ENCODE peak calls at places on chromosomes 3 and 15, in nine cellular contexts. N, B, F, Z, Q, R, X, I and A are unnamed samples.

GRCh38 chr3:188286087-188286513 is 132.1 kb downstream of the LPP start:
- DNase-seq in B (peak), I (peak), R (no peak), N (peak), F (no peak), X (no peak), Z (no peak), Q (no peak), A (peak)

GRCh38 chr3:81554348-81554747 is 207.1 kb downstream of the GBE1 start:
- DNase-seq in X (no peak), Z (no peak), R (no peak), F (no peak), B (no peak), I (peak), Q (no peak), N (peak), A (peak)

GRCh38 chr15:80317389-80318169 is 65.6 kb upstream of the CTXND1 start:
- DNase-seq in X (peak), Q (no peak), Z (no peak), B (no peak), I (peak), N (peak), R (no peak), F (no peak), A (peak)

GRCh38 chr15:31461375-31461774 is 134.7 kb downstream of the KLF13 start:
- DNase-seq in R (no peak), X (no peak), I (no peak), B (no peak), Z (no peak), N (no peak), F (no peak), Q (no peak), A (no peak)

GRCh38 chr3:117477214-117477755 is 767.7 kb downstream of the TUSC7 start:
- DNase-seq in F (no peak), X (no peak), R (no peak), I (no peak), Q (no peak), N (no peak), Z (no peak), B (no peak), A (no peak)

GRCh38 chr15:66169023-66169422 is 84.5 kb downstream of the MEGF11 start:
- DNase-seq in X (no peak), R (no peak), N (no peak), I (no peak), B (no peak), F (no peak), Q (no peak), Z (peak), A (no peak)

GRCh38 chr3:24226402-24226801 is 268.2 kb downstream of the THRB start:
- DNase-seq in Q (no peak), I (no peak), F (no peak), N (no peak), R (no peak), Z (no peak), X (no peak), B (no peak), A (no peak)

GRCh38 chr3:171822707-171823106 is 12.4 kb upstream of the PLD1 start:
- DNase-seq in F (no peak), Z (no peak), X (no peak), N (no peak), Q (no peak), R (no peak), I (no peak), B (no peak), A (no peak)

GRCh38 chr3:47984089-47984759 is 32.0 kb downstream of the MAP4 start:
- DNase-seq in R (no peak), B (no peak), N (peak), I (peak), Q (no peak), X (no peak), Z (no peak), F (peak), A (peak)

GRCh38 chr3:45056608-45057301 is 30.7 kb downstream of the CLEC3B start:
- DNase-seq in F (peak), I (no peak), B (no peak), X (no peak), Q (peak), R (peak), Z (no peak), N (no peak), A (no peak)

GRCh38 chr15:64071931-64072765 is 21.5 kb downstream of the CIAO2A start:
- DNase-seq in X (no peak), R (no peak), I (no peak), B (no peak), N (no peak), F (no peak), Q (no peak), Z (no peak), A (no peak)

GRCh38 chr3:120640231-120640630 is 41.8 kb downstream of the HGD start:
- DNase-seq in Q (no peak), N (no peak), Z (peak), R (no peak), I (no peak), F (no peak), B (no peak), X (no peak), A (no peak)

GRCh38 chr3:192772495-192772894 is 45.2 kb upstream of the FGF12 start:
- DNase-seq in Z (peak), N (peak), R (peak), B (no peak), X (no peak), F (peak), Q (no peak), I (peak), A (peak)

GRCh38 chr3:51617597-51617996 is 53.5 kb upstream of the TEX264 start:
- DNase-seq in Q (peak), B (no peak), R (no peak), X (no peak), Z (no peak), N (no peak), F (no peak), I (no peak), A (no peak)

GRCh38 chr3:137845666-137846065 is 81.6 kb downstream of the SOX14 start:
- DNase-seq in Z (peak), X (no peak), B (no peak), Q (no peak), F (no peak), R (no peak), I (no peak), N (no peak), A (no peak)

GRCh38 chr3:124812291-124813265 is 74.6 kb downstream of the ITGB5 start:
- DNase-seq in F (peak), Z (no peak), R (no peak), I (peak), N (peak), B (peak), Q (peak), X (peak), A (peak)

GRCh38 chr3:119809249-119810017 is 27.5 kb downstream of the NR1I2 start:
- DNase-seq in Q (peak), R (peak), F (no peak), I (no peak), B (no peak), X (no peak), N (no peak), Z (no peak), A (no peak)

GRCh38 chr3:46372492-46373359 is 2.0 kb downstream of the CCR5 start:
- DNase-seq in I (no peak), N (peak), Q (no peak), F (no peak), X (no peak), R (peak), Z (no peak), B (no peak), A (peak)

GRCh38 chr15:66098019-66098363 is 155.6 kb downstream of the MEGF11 start:
- DNase-seq in F (no peak), N (no peak), Q (no peak), X (no peak), I (no peak), Z (no peak), B (no peak), R (no peak), A (no peak)

GRCh38 chr3:128107809-128108208 is 15.8 kb downstream of the RUVBL1 start:
- DNase-seq in X (no peak), R (no peak), F (no peak), Z (no peak), B (no peak), Q (no peak), N (peak), I (peak), A (no peak)

GRCh38 chr3:97264180-97264579 is 449.8 kb downstream of the EPHA6 start:
- DNase-seq in Q (no peak), R (no peak), B (no peak), F (no peak), I (no peak), Z (no peak), N (no peak), X (no peak), A (no peak)

GRCh38 chr3:12483364-12483763 is 916 bp upstream of the TSEN2 start:
- DNase-seq in X (no peak), Z (no peak), Q (no peak), I (peak), R (no peak), N (peak), B (no peak), F (no peak), A (no peak)

GRCh38 chr3:185442031-185442430 is 56.8 kb downstream of the TMEM41A start:
- DNase-seq in R (no peak), I (no peak), X (no peak), Z (no peak), N (no peak), F (no peak), B (no peak), Q (no peak), A (no peak)

GRCh38 chr3:179503640-179504039 is 52.4 kb upstream of the GNB4 start:
- DNase-seq in F (no peak), R (no peak), X (no peak), Q (no peak), N (no peak), B (no peak), Z (no peak), I (no peak), A (no peak)

GRCh38 chr3:136135039-136135802 is 60.9 kb downstream of the MSL2 start:
- DNase-seq in X (peak), B (no peak), N (no peak), Z (no peak), R (no peak), I (no peak), Q (no peak), F (no peak), A (no peak)

GRCh38 chr15:55334997-55335396 is 16.0 kb downstream of the PIGB start:
- DNase-seq in Q (no peak), F (no peak), I (peak), N (peak), R (no peak), B (no peak), Z (no peak), X (no peak), A (peak)

GRCh38 chr3:27653803-27654558 is 68.1 kb downstream of the EOMES start:
- DNase-seq in F (no peak), Z (no peak), Q (no peak), B (no peak), I (no peak), R (peak), N (no peak), X (no peak), A (no peak)

GRCh38 chr15:73851679-73852078 is 21.7 kb upstream of the TBC1D21 start:
- DNase-seq in I (peak), F (no peak), Q (peak), Z (no peak), X (peak), B (no peak), R (peak), N (peak), A (peak)

GRCh38 chr3:54756330-54756731 is 171.5 kb downstream of the LRTM1 start:
- DNase-seq in Q (no peak), R (no peak), X (no peak), F (no peak), I (peak), B (no peak), Z (no peak), N (peak), A (no peak)

GRCh38 chr3:178386880-178387279 is 149.4 kb upstream of the KCNMB2 start:
- DNase-seq in B (no peak), Z (no peak), N (no peak), R (no peak), X (no peak), I (no peak), Q (no peak), F (no peak), A (no peak)

GRCh38 chr3:108035751-108036150 is 55.1 kb downstream of the CD47 start:
- DNase-seq in B (no peak), Z (no peak), I (no peak), N (no peak), R (peak), Q (no peak), F (no peak), X (no peak), A (no peak)

GRCh38 chr3:154050216-154050615 is 71.0 kb upstream of the ARHGEF26 start:
- DNase-seq in Z (no peak), X (no peak), Q (no peak), R (no peak), N (no peak), B (no peak), I (no peak), F (no peak), A (no peak)

GRCh38 chr3:142366434-142366833 is 81.4 kb downstream of the XRN1 start:
- DNase-seq in Q (no peak), Z (no peak), X (peak), N (no peak), F (no peak), R (peak), B (no peak), I (no peak), A (no peak)

GRCh38 chr3:93989241-93989640 is 9.3 kb downstream of the ARL13B start:
- DNase-seq in Q (no peak), X (no peak), B (no peak), Z (no peak), F (no peak), I (peak), N (no peak), R (no peak), A (no peak)

GRCh38 chr3:149384911-149385321 is 7.5 kb upstream of the TM4SF1 start:
- DNase-seq in F (no peak), N (peak), I (peak), X (no peak), R (no peak), B (no peak), Q (no peak), Z (no peak), A (peak)

GRCh38 chr15:40928975-40929729 is at the start of gene DLL4:
- DNase-seq in Q (peak), N (peak), F (no peak), R (peak), I (peak), B (peak), Z (peak), X (peak), A (peak)

GRCh38 chr15:99239545-99240198 is 9.7 kb downstream of the TTC23 start:
- DNase-seq in B (no peak), Q (no peak), I (peak), F (no peak), X (no peak), R (no peak), N (peak), Z (no peak), A (no peak)

GRCh38 chr3:58035512-58035867 is 27.3 kb downstream of the FLNB start:
- DNase-seq in Z (no peak), R (no peak), X (no peak), B (no peak), Q (no peak), N (no peak), F (no peak), I (peak), A (no peak)

DNA sequence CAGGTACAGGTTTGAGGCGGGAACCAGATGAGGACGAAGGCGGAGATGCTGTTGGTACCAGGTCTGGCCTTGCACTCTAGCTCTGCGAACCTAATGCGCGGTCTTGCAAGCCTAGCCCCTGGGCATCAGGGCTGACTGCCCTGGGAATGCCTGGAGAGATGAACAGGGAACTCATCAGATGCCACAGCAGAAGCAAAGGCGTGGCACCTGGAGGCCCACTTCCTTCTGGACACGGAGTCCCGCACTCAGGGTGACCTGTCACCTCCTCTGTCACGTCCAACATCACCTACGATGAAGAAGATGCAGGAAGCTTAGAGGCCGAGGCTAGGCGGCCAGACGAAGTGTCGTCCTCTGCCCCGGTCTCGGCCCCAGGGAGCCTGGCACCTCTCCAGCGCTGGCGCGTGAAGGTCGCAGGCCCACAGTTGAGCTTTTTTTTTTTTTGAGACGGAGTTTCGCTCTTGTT is 9.4 kb downstream of the RPLP1 start:
- DNase-seq in I (no peak), F (no peak), X (no peak), B (peak), Z (no peak), R (no peak), Q (peak), N (no peak), A (no peak)
- H3K4me3 ChIP-seq in I (peak), F (peak), X (peak), B (peak), Z (peak), R (peak), Q (peak), N (peak), A (peak)

DNA sequence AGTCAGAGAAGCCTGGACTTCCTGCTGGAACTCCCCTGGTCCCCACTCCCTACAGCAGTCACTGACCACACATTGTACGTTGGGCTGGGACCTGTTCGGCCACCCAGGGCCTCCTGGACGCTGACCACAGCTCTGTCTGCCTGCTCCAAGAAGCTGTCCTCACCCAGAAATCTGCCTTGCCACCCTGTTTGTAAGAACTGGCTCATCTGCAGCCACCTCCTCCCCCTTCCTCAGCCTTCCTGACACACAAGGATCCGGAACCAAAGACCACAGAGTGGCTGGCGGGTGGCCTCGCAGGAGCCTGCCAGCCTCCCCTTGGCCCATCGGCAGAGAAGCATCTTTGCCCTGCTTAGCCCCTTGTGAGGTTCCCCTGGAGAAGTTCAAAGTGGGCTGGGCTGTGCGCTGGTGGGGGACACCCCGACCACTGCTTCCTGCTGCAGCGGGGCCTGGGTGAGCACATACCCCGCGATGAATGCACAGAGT is 91.9 kb downstream of the PCSK6 start:
- DNase-seq in I (no peak), F (no peak), Q (no peak), R (no peak), B (no peak), X (no peak), N (no peak), Z (no peak), A (no peak)
- H3K27ac ChIP-seq in I (no peak), F (no peak), Q (no peak), R (no peak), B (no peak), X (no peak), N (no peak), Z (no peak), A (no peak)

GRCh38 chr15:25059698-25060471 is 105.1 kb downstream of the SNRPN start:
- DNase-seq in R (no peak), X (no peak), B (no peak), Q (peak), N (no peak), I (no peak), F (no peak), Z (no peak), A (no peak)
- H3K4me3 ChIP-seq in R (no peak), X (no peak), B (no peak), Q (no peak), N (no peak), I (no peak), F (no peak), Z (no peak), A (no peak)

GRCh38 chr15:48385431-48385830 is 54.2 kb downstream of the DUT start:
- DNase-seq in F (no peak), X (no peak), Z (no peak), Q (no peak), R (no peak), I (peak), N (peak), B (no peak), A (no peak)

GRCh38 chr15:48385031-48385430 is 53.8 kb downstream of the DUT start:
- DNase-seq in X (no peak), F (no peak), Q (no peak), Z (no peak), N (peak), B (no peak), R (no peak), I (peak), A (no peak)

GRCh38 chr15:48381861-48382260 is 50.6 kb downstream of the DUT start:
- DNase-seq in N (no peak), I (no peak), Q (no peak), X (no peak), Z (no peak), B (no peak), R (no peak), F (no peak), A (no peak)

GRCh38 chr15:48388017-48388936 is 57.0 kb downstream of the DUT start:
- DNase-seq in F (no peak), R (no peak), Z (no peak), X (no peak), I (peak), N (peak), Q (peak), B (no peak), A (no peak)

DNA sequence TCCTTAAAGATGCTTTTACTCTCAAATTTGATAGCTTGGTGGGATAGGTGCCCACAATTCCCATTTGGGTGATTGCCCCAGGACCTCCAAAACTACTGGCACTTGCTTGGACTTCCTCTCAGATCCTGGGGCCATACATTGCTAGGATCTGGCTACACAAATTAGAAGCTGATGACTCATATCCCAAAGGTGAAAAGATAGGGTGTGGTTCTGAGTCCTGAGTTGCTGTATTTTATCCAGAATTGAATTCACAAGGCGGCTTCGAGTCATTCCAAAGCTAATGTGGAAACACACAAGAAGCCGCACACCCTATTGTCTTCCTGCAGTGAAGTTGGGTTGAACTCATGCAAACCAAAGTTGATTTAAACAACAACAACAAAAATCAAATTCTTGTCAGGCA is 53.4 kb downstream of the DUT start:
- DNase-seq in Q (no peak), X (no peak), N (no peak), R (no peak), I (peak), F (no peak), Z (no peak), B (no peak), A (peak)
- H3K27ac ChIP-seq in Q (no peak), X (no peak), N (no peak), R (no peak), I (peak), F (no peak), Z (no peak), B (no peak), A (no peak)

DNA sequence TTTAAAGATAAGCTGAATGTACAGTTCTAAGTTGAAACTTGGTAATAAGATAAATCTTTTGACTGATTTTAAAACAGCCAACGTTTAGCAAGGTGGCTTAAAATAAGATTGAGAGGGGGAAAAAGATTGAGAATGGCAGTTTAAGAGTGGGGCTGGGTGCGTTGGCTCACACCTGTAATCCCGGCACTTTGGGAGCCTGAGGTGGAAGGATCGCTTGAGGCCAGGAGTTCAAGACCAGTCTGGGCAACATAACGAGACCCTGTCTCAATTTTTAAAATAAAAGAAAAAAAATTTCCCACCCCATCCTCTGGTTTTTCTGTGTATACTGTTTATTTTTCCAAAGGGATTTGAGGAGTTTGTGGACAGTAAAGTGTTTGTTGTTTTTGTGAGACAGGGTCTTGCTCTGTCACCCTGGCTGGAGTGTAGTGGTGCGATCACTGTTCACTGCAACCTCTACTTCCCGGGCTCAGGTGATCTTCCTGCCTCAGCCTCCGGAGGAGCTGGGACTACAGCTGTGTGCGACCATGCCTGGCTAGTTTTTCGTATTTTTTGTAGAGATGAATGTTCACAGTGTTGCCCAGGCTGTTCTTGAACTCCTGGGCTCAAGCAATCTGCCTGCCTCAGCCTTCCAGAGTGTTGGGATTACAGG is 3.0 kb downstream of the MAPK6 start:
- DNase-seq in B (no peak), F (no peak), Q (peak), I (no peak), N (no peak), Z (no peak), R (no peak), X (no peak), A (no peak)
- H3K4me3 ChIP-seq in B (peak), F (peak), Q (no peak), I (peak), N (peak), Z (no peak), R (peak), X (peak), A (peak)

GRCh38 chr3:50317303-50317702 is 5.2 kb downstream of the HYAL2 start:
- DNase-seq in Q (peak), X (no peak), R (no peak), B (no peak), F (no peak), Z (no peak), I (no peak), N (no peak), A (no peak)
- H3K27ac ChIP-seq in Q (peak), X (peak), R (no peak), B (no peak), F (peak), Z (no peak), I (no peak), N (no peak), A (peak)